ENCODE peak calls at places on chromosomes 12 and 14, in six cellular contexts. X is WTC11, Y is GM23338, M is HepG2, A is GM12878, U is K562. B is an unnamed sample.

GRCh38 chr14:56199095-56199975 is 81.1 kb downstream of the PELI2 start:
- DNase-seq in X (no peak), A (peak; percentile 32), M (no peak), U (peak; percentile 32), Y (no peak), B (no peak)

GRCh38 chr14:100132903-100133510 is 26.4 kb downstream of the DEGS2 start:
- DNase-seq in U (no peak), M (no peak), A (no peak), Y (no peak), X (no peak), B (no peak)

GRCh38 chr12:20601668-20602280 is 93.4 kb upstream of the SLCO1C1 start:
- DNase-seq in A (no peak), X (no peak), U (no peak), Y (peak; percentile 71), M (peak; percentile 28), B (no peak)

GRCh38 chr14:80364274-80364673 is 153.0 kb upstream of the DIO2 start:
- DNase-seq in X (no peak), Y (peak; percentile 71), U (no peak), A (no peak), M (peak; percentile 3), B (no peak)

GRCh38 chr12:120286768-120287490 is 4.8 kb downstream of the RNU4-2 start:
- DNase-seq in A (no peak), X (no peak), M (no peak), U (no peak), Y (peak; percentile 27), B (no peak)

GRCh38 chr12:11136075-11136474 is 1.6 kb upstream of the TAS2R30 start:
- DNase-seq in A (no peak), U (no peak), Y (no peak), M (no peak), X (no peak), B (no peak)

GRCh38 chr12:50964432-50964831 is 12.1 kb downstream of the HIGD1C start:
- DNase-seq in A (no peak), Y (no peak), M (no peak), X (no peak), U (no peak), B (no peak)

GRCh38 chr12:3076730-3077571 is at the start of gene TSPAN9:
- DNase-seq in X (peak; percentile 70), Y (peak; percentile 76), U (peak; percentile 88), M (peak; percentile 37), A (no peak), B (peak; percentile 75)

GRCh38 chr12:4153343-4153892 is 120.1 kb upstream of the CCND2 start:
- DNase-seq in A (peak; percentile 94), X (no peak), U (peak; percentile 76), M (no peak), Y (no peak), B (no peak)

GRCh38 chr14:83120187-83120586 is 1586.5 kb upstream of the SEL1L start:
- DNase-seq in U (no peak), A (no peak), M (no peak), Y (no peak), X (no peak), B (no peak)

GRCh38 chr12:15212877-15213276 is 8.3 kb downstream of the RERG start:
- DNase-seq in M (no peak), X (no peak), A (no peak), Y (no peak), U (no peak), B (no peak)

GRCh38 chr14:20988717-20989116 is 1.1 kb upstream of the METTL17 start:
- DNase-seq in X (no peak), A (no peak), Y (no peak), M (no peak), U (no peak), B (no peak)

DNA sequence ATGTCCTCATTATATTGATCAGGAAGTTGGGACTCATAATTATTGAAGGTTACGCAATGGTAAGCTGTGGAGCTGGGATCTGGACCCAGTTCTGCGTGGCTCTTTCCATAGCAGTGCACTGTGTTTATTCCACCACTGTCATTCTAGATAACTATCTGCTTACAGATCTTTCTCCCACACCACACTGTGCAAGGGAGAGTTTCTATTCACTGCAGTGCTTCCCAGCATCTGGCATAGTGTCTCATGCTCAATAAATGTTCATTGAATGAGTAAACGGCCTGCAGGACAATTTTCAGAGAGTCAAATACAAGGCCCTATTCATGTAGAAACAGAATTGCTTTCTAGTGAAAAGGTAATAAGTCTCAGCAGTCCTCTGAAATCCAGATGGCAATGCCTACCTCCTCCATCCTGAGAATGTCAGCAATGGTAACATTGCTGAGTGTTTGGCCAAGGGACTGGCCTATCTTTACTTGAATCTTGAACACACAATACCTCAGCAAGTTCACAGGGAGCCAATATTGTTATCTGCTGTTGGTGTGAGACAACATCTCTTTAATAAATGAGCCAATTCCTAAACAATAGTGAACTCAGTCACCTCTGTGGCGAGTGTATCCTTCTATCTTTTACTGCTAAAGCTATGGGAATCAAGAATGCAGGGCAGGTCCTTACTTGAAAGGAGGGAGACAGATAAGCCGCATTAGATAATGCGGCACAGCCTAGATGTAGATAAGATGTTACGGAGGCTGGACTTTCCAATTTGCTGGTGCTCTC is 332.4 kb upstream of the PRICKLE1 start:
- DNase-seq in M (no peak), A (no peak), U (no peak), Y (no peak), X (no peak), B (no peak)
- TF ChIP-seq CREB1 in M (no peak), A (no peak), U (no peak), Y (no peak), X (no peak), B (no peak)

DNA sequence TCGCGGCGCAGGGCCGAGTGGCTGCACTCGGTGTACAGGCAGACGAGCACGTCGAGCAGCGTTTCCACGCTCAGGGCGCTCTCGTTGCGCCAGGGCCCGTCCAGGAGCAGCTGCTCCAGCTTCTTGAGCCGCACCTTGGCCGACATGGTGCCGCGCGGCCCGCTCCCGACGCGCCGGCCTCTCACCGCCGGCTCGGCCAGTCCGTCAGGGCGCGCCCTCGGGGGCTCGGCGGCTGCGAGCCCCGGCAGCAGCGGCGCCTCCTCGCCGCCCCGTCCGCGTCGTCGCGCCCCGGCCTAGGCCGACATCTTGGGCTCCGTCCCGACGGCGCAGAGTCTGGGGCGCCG is 349 bp downstream of the CDC42BPB start:
- DNase-seq in U (no peak), M (no peak), X (no peak), Y (no peak), A (no peak), B (no peak)
- TF ChIP-seq CREB1 in U (no peak), M (no peak), X (no peak), Y (no peak), A (no peak), B (no peak)

GRCh38 chr12:93101367-93101766 is 172.3 kb upstream of the EEA1 start:
- DNase-seq in U (no peak), Y (no peak), A (no peak), X (no peak), M (no peak), B (no peak)

GRCh38 chr12:93102744-93103143 is 173.6 kb upstream of the EEA1 start:
- DNase-seq in U (no peak), X (no peak), Y (no peak), A (no peak), M (peak; percentile 92), B (no peak)

GRCh38 chr12:93103154-93103553 is 174.1 kb upstream of the EEA1 start:
- DNase-seq in Y (no peak), M (no peak), X (no peak), A (no peak), U (no peak), B (no peak)

GRCh38 chr12:93100610-93101009 is 171.5 kb upstream of the EEA1 start:
- DNase-seq in X (no peak), Y (no peak), U (no peak), M (no peak), A (no peak), B (no peak)

DNA sequence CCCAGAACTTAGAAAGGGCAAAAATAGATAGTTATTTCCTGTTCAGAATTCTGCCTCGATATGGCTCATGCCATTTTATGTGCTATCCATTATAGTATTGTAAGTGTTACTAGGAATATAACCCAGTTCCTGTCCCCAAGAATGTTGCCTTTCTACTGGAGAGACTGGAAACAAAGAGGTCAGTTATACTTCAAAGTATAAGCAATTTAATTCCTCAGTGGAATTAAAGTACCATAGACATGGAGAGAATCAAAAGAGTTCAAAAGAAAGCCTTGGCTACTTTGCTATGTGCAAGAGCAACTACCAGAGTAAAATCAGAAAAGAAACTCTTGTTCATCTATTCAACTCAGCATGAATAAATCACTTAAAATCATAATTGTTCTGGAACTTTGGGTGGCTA is 173.2 kb upstream of the EEA1 start:
- DNase-seq in A (no peak), Y (no peak), U (no peak), X (no peak), M (no peak), B (no peak)
- TF ChIP-seq CREB1 in A (no peak), Y (no peak), U (no peak), X (no peak), M (no peak), B (no peak)

GRCh38 chr14:54188036-54188666 is 208.7 kb upstream of the CDKN3 start:
- DNase-seq in X (no peak), U (no peak), Y (no peak), A (no peak), M (no peak), B (no peak)

GRCh38 chr14:54182419-54183040 is 214.3 kb upstream of the CDKN3 start:
- DNase-seq in U (no peak), Y (no peak), X (no peak), M (peak; percentile 33), A (no peak), B (no peak)

GRCh38 chr14:54189358-54190354 is 207.2 kb upstream of the CDKN3 start:
- DNase-seq in X (no peak), Y (no peak), M (no peak), U (no peak), A (no peak), B (no peak)

GRCh38 chr14:54187439-54187838 is 209.4 kb upstream of the CDKN3 start:
- DNase-seq in Y (no peak), U (no peak), A (no peak), M (no peak), X (no peak), B (no peak)

DNA sequence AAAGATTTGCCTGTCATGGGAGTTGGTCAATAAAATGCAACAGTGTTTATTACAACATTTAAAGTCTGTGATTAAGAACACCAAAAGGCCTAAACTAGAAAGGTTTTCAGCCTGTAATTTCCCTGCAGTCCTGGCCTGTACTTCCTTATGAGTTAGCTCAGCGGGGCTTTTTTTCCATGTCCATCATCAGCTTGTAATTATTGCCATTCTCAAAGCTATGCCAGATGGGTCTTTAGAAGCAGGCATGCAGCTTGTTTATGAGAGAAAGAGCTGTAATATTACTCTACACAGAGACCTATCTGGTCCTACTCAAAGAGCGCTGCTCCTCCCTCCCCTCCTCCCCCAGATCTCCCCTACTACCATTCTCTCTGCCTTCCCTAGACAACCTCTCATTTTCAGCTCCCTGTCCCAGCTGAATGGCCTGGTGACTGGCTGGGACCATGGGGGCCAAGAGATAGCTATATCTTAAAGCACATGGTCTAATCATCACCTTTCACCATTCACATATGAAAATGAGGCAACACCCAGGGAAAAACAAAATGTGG is 209.9 kb upstream of the CDKN3 start:
- DNase-seq in U (no peak), A (no peak), M (no peak), Y (no peak), X (no peak), B (no peak)
- TF ChIP-seq CREB1 in U (no peak), A (no peak), M (no peak), Y (no peak), X (no peak), B (no peak)